ENCODE peak calls at places on chromosome 4, in six cellular contexts. One of them, this sample, is unnamed.

GRCh38 chr4:113945906-113946305 is 33.5 kb downstream of the ARSJ start:
- DNase-seq in BJ: no peak
- DNase-seq in skeletal muscle cell: no peak
- DNase-seq in ascending aorta: no peak
- DNase-seq in neuronal stem cell: no peak
- DNase-seq in HFF-Myc: no peak
- DNase-seq in this sample: no peak

GRCh38 chr4:41142946-41143720 is 71.2 kb downstream of the APBB2 start:
- DNase-seq in neuronal stem cell: no peak
- DNase-seq in skeletal muscle cell: peak; percentile 95
- DNase-seq in HFF-Myc: peak; percentile 93
- DNase-seq in ascending aorta: no peak
- DNase-seq in BJ: peak; percentile 94
- DNase-seq in this sample: no peak

GRCh38 chr4:5972571-5972970 is 45.7 kb downstream of the C4orf50 start:
- DNase-seq in ascending aorta: no peak
- DNase-seq in skeletal muscle cell: no peak
- DNase-seq in BJ: no peak
- DNase-seq in HFF-Myc: no peak
- DNase-seq in neuronal stem cell: no peak
- DNase-seq in this sample: no peak

GRCh38 chr4:147599764-147600163 is 17.4 kb upstream of the TMEM184C start:
- DNase-seq in neuronal stem cell: no peak
- DNase-seq in skeletal muscle cell: no peak
- DNase-seq in HFF-Myc: no peak
- DNase-seq in BJ: no peak
- DNase-seq in ascending aorta: no peak
- DNase-seq in this sample: no peak

GRCh38 chr4:80184053-80184790 is 13.1 kb upstream of the PRDM8 start:
- DNase-seq in ascending aorta: no peak
- DNase-seq in BJ: no peak
- DNase-seq in HFF-Myc: no peak
- DNase-seq in neuronal stem cell: peak; percentile 82
- DNase-seq in skeletal muscle cell: no peak
- DNase-seq in this sample: peak; percentile 63

GRCh38 chr4:139014391-139015268 is 951 bp upstream of the NOCT start:
- DNase-seq in HFF-Myc: peak; percentile 94
- DNase-seq in ascending aorta: no peak
- DNase-seq in neuronal stem cell: no peak
- DNase-seq in BJ: peak; percentile 88
- DNase-seq in skeletal muscle cell: peak; percentile 77
- DNase-seq in this sample: no peak

GRCh38 chr4:146146918-146147317 is 28.6 kb upstream of the LSM6 start:
- DNase-seq in neuronal stem cell: no peak
- DNase-seq in BJ: no peak
- DNase-seq in skeletal muscle cell: no peak
- DNase-seq in HFF-Myc: no peak
- DNase-seq in ascending aorta: no peak
- DNase-seq in this sample: no peak

GRCh38 chr4:85514783-85515182 is 39.8 kb downstream of the ARHGAP24 start:
- DNase-seq in HFF-Myc: no peak
- DNase-seq in BJ: no peak
- DNase-seq in ascending aorta: no peak
- DNase-seq in neuronal stem cell: no peak
- DNase-seq in skeletal muscle cell: no peak
- DNase-seq in this sample: no peak

GRCh38 chr4:165031436-165032211 is at the start of gene TRIM60:
- DNase-seq in HFF-Myc: no peak
- DNase-seq in ascending aorta: no peak
- DNase-seq in skeletal muscle cell: no peak
- DNase-seq in BJ: no peak
- DNase-seq in neuronal stem cell: no peak
- DNase-seq in this sample: no peak

GRCh38 chr4:186724861-186725419 is 1.3 kb upstream of the FAT1 start:
- DNase-seq in neuronal stem cell: no peak
- DNase-seq in HFF-Myc: no peak
- DNase-seq in ascending aorta: no peak
- DNase-seq in skeletal muscle cell: no peak
- DNase-seq in BJ: no peak
- DNase-seq in this sample: no peak

GRCh38 chr4:121421594-121421993 is 40.8 kb upstream of the QRFPR start:
- DNase-seq in ascending aorta: no peak
- DNase-seq in BJ: no peak
- DNase-seq in neuronal stem cell: peak; percentile 5
- DNase-seq in skeletal muscle cell: no peak
- DNase-seq in HFF-Myc: no peak
- DNase-seq in this sample: peak; percentile 3

GRCh38 chr4:6470502-6471302 is 1.7 kb downstream of the PPP2R2C start:
- DNase-seq in BJ: no peak
- DNase-seq in neuronal stem cell: no peak
- DNase-seq in HFF-Myc: no peak
- DNase-seq in ascending aorta: no peak
- DNase-seq in skeletal muscle cell: no peak
- DNase-seq in this sample: no peak

GRCh38 chr4:120327276-120327675 is 260.6 kb upstream of the MAD2L1 start:
- DNase-seq in neuronal stem cell: no peak
- DNase-seq in BJ: no peak
- DNase-seq in ascending aorta: no peak
- DNase-seq in skeletal muscle cell: no peak
- DNase-seq in HFF-Myc: no peak
- DNase-seq in this sample: no peak

GRCh38 chr4:114364857-114365256 is 233.8 kb upstream of the UGT8 start:
- DNase-seq in skeletal muscle cell: peak; percentile 56
- DNase-seq in BJ: peak; percentile 77
- DNase-seq in neuronal stem cell: no peak
- DNase-seq in ascending aorta: no peak
- DNase-seq in HFF-Myc: peak; percentile 36
- DNase-seq in this sample: no peak

GRCh38 chr4:153232768-153233167 is 28.5 kb downstream of the TRIM2 start:
- DNase-seq in BJ: no peak
- DNase-seq in skeletal muscle cell: no peak
- DNase-seq in neuronal stem cell: no peak
- DNase-seq in HFF-Myc: no peak
- DNase-seq in ascending aorta: no peak
- DNase-seq in this sample: no peak

DNA sequence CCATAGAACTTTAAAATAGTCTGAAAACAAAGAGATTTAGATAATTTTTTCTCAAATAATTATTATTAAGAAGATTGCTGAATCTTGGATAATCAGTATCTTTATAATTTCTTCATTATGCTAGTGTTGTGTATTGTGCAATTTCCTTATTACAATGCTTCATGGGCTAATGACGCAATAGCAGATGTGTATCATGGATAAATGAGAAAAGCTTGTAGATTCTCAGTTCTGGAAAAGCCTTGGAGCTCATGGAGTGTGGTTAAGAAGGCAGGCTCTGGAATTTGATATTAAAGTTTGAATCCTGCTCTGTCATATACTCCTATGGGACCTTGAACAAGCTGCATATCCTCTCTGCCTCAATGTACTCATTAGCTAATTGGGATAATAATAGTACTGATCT is 18.9 kb upstream of the CXCL8 start:
- DNase-seq in skeletal muscle cell: peak; percentile 85
- DNase-seq in HFF-Myc: peak; percentile 41
- DNase-seq in BJ: no peak
- DNase-seq in neuronal stem cell: no peak
- DNase-seq in ascending aorta: no peak
- DNase-seq in this sample: no peak
- H3K4me3 ChIP-seq in skeletal muscle cell: no peak overlapping the region
- H3K4me3 ChIP-seq in HFF-Myc: no peak overlapping the region
- H3K4me3 ChIP-seq in BJ: no peak overlapping the region
- H3K4me3 ChIP-seq in neuronal stem cell: no peak overlapping the region
- H3K4me3 ChIP-seq in ascending aorta: no peak overlapping the region
- H3K4me3 ChIP-seq in this sample: no peak overlapping the region

DNA sequence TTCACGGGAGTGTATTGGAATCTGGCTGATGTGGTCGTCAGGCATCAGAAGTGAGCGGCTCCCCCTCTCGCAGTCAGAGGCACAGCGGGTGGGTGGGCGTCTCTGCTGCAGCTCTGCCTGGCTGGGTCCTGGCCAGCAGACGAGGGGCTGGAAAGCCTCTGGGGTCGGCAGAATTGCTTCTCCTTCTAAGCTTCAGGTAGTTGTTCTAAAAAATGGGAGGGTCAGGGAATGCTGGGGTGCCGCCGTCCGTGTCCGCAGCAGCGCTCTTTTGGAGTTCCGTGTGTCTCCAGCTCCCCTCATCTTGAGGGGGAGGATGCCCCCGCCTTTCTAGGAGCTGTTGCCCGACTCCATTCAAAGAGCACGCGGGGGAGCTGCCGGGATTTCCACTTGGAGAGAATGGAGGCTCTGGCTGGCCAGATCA is 70.2 kb upstream of the HGFAC start:
- DNase-seq in skeletal muscle cell: no peak
- DNase-seq in neuronal stem cell: no peak
- DNase-seq in HFF-Myc: no peak
- DNase-seq in BJ: no peak
- DNase-seq in ascending aorta: no peak
- DNase-seq in this sample: no peak
- H3K4me3 ChIP-seq in skeletal muscle cell: no peak overlapping the region
- H3K4me3 ChIP-seq in neuronal stem cell: no peak overlapping the region
- H3K4me3 ChIP-seq in HFF-Myc: peak overlapping the region; percentile 21
- H3K4me3 ChIP-seq in BJ: no peak overlapping the region
- H3K4me3 ChIP-seq in ascending aorta: no peak overlapping the region
- H3K4me3 ChIP-seq in this sample: no peak overlapping the region

DNA sequence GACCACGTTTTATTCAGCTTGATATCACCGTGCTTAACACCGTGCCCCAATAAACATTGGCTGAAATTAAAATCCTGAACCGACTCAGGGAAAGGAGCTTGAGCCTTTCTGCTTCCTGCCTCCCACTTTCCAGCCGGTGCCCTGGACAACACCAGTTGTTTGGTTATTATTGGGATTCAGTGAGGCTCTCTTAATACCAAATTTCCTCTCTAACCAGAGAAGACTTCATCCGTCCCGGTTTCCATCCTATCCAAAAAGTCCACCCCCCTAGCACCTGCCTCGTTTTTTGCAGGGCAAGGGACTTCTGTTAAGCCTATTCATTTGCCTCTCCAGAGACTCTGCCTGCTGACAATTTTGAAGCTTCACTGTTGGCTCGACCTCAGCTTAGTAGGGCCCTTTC is 649 bp upstream of the PRSS12 start:
- DNase-seq in BJ: no peak
- DNase-seq in neuronal stem cell: no peak
- DNase-seq in HFF-Myc: no peak
- DNase-seq in skeletal muscle cell: no peak
- DNase-seq in ascending aorta: no peak
- DNase-seq in this sample: no peak
- H3K4me3 ChIP-seq in BJ: peak overlapping the region; percentile 73
- H3K4me3 ChIP-seq in neuronal stem cell: no peak overlapping the region
- H3K4me3 ChIP-seq in HFF-Myc: peak overlapping the region; percentile 67
- H3K4me3 ChIP-seq in skeletal muscle cell: peak overlapping the region; percentile 58
- H3K4me3 ChIP-seq in ascending aorta: peak overlapping the region; percentile 69
- H3K4me3 ChIP-seq in this sample: no peak overlapping the region

GRCh38 chr4:1404573-1405248 is 1.5 kb downstream of the NKX1-1 start:
- DNase-seq in ascending aorta: no peak
- DNase-seq in BJ: no peak
- DNase-seq in HFF-Myc: no peak
- DNase-seq in neuronal stem cell: no peak
- DNase-seq in skeletal muscle cell: no peak
- DNase-seq in this sample: no peak

GRCh38 chr4:1403177-1403583 is 3.1 kb downstream of the NKX1-1 start:
- DNase-seq in ascending aorta: no peak
- DNase-seq in neuronal stem cell: no peak
- DNase-seq in HFF-Myc: no peak
- DNase-seq in BJ: no peak
- DNase-seq in skeletal muscle cell: no peak
- DNase-seq in this sample: no peak

GRCh38 chr4:1405249-1405635 is 1.0 kb downstream of the NKX1-1 start:
- DNase-seq in neuronal stem cell: no peak
- DNase-seq in BJ: no peak
- DNase-seq in skeletal muscle cell: no peak
- DNase-seq in HFF-Myc: no peak
- DNase-seq in ascending aorta: no peak
- DNase-seq in this sample: no peak

GRCh38 chr4:1402516-1403101 is 3.6 kb downstream of the NKX1-1 start:
- DNase-seq in neuronal stem cell: no peak
- DNase-seq in ascending aorta: no peak
- DNase-seq in skeletal muscle cell: no peak
- DNase-seq in BJ: no peak
- DNase-seq in HFF-Myc: no peak
- DNase-seq in this sample: no peak

DNA sequence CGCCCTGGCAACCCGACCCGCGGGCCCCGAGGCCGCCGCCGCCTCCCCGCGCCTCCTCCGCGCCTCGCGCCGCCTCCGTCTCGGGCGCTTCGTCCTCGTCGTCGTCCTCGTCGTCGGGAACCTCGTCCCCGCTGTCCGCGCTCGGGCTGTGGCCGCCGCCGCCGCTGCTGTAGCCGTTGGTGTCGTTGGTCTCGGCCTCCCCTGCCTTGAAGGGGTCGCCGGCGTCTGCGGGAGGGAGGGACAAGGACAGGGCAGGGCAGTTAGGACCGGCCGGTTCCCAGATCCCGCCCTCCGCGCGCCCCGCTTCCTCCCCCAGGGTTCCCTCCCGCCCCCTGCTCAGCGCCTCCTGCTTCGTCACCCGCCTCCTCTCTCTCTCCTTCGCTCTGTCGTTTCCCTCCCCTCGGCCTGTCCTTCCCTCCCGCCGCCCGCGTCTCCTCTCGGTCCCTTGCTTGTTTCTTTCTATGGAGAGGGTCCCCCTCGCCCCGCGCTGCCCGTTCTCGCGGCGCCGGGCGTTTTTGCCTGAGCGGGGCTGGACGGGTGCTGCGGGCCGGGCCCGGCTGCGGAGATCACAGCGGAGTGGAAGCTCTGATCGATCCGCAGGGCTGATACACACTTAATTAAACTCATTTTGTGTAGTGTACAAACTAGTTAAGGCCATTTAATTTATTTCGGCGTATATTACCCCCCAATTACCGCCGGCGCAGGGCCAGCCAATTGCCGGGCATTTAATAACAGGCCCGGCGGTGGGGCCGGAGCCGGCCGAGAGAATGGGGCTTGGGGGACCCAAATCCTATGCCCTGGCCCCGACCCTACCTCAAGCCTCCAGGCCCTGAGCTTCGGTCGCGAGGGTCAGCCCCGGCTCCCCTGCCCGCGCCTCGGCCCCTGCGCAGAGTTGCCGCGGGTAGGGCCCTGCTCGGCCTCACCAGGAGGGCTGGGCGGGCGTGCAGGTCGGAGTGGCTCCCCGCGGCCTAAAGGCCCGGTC is 2.4 kb downstream of the NKX1-1 start:
- DNase-seq in HFF-Myc: no peak
- DNase-seq in ascending aorta: no peak
- DNase-seq in BJ: no peak
- DNase-seq in neuronal stem cell: no peak
- DNase-seq in skeletal muscle cell: no peak
- DNase-seq in this sample: no peak
- H3K4me3 ChIP-seq in HFF-Myc: no peak overlapping the region
- H3K4me3 ChIP-seq in ascending aorta: no peak overlapping the region
- H3K4me3 ChIP-seq in BJ: no peak overlapping the region
- H3K4me3 ChIP-seq in neuronal stem cell: no peak overlapping the region
- H3K4me3 ChIP-seq in skeletal muscle cell: no peak overlapping the region
- H3K4me3 ChIP-seq in this sample: no peak overlapping the region